ENCODE peak calls at places on chromosome 21, in eight cellular contexts. P is NCI-H510A treated with DMSO at 0.1 percent for 48 hours; E is substantia nigra; D is T-helper 17 cell; T is activated naive CD4-positive, alpha-beta T cell treated with anti-CD3 and anti-CD28 coated beads, Interleukin-2, amount 50 U/mL, for 72 hours; O is PC-3; I is C1 segment of cervical spinal cord; H is HFF-Myc. N is an unnamed sample.

GRCh38 chr21:22791986-22792560 is 1793.9 kb downstream of the NCAM2 start:
- DNase-seq in T (no peak), I (no peak), D (no peak), H (peak), P (peak), O (peak), E (no peak), N (no peak)

GRCh38 chr21:37367758-37368535 is 1.4 kb downstream of the DYRK1A start:
- DNase-seq in P (no peak), O (peak), H (no peak), I (peak), D (peak), E (no peak), T (peak), N (peak)

GRCh38 chr21:38478782-38479181 is 19.5 kb downstream of the ERG start:
- DNase-seq in E (no peak), D (no peak), P (no peak), O (no peak), I (no peak), H (no peak), T (no peak), N (no peak)

GRCh38 chr21:16424331-16424749 is 694.6 kb downstream of the USP25 start:
- DNase-seq in H (no peak), E (no peak), D (no peak), O (no peak), P (no peak), T (no peak), I (no peak), N (no peak)

GRCh38 chr21:37452222-37452621 is 85.6 kb downstream of the DYRK1A start:
- DNase-seq in O (no peak), P (no peak), E (no peak), D (no peak), T (no peak), I (no peak), H (peak), N (no peak)

GRCh38 chr21:38156200-38156599 is 100.6 kb upstream of the KCNJ15 start:
- DNase-seq in O (no peak), D (no peak), P (no peak), T (no peak), E (no peak), I (no peak), H (no peak), N (no peak)

GRCh38 chr21:15522148-15522547 is 207.6 kb upstream of the USP25 start:
- DNase-seq in T (no peak), H (no peak), I (no peak), D (no peak), P (no peak), O (no peak), E (no peak), N (no peak)

GRCh38 chr21:36747815-36748381 is 49.0 kb downstream of the SIM2 start:
- DNase-seq in O (no peak), P (peak), T (no peak), H (no peak), E (no peak), D (no peak), I (peak), N (no peak)

GRCh38 chr21:35043549-35043948 is 5.6 kb downstream of the RUNX1 start:
- DNase-seq in I (no peak), P (no peak), O (no peak), D (no peak), E (no peak), T (no peak), H (no peak), N (no peak)

GRCh38 chr21:14064296-14064645 is 146.5 kb downstream of the LIPI start:
- DNase-seq in T (no peak), P (no peak), O (no peak), I (no peak), D (no peak), H (no peak), E (no peak), N (no peak)

GRCh38 chr21:39384674-39385298 is 35.9 kb upstream of the HMGN1 start:
- DNase-seq in O (peak), D (no peak), T (no peak), P (no peak), E (no peak), H (no peak), I (no peak), N (no peak)

N was measured in T-helper 22 cell.